ENCODE peak calls at places on chromosomes 12 and 14, in nine cellular contexts. K is Karpas-422, S is left ventricle myocardium inferior, H is NCI-H1105 treated with DMSO at 0.1 percent for 48 hours, Q is NCI-H524 treated with DMSO at 0.1 percent for 48 hours, I is epithelial cell of esophagus, Z is brain microvascular endothelial cell, E is LHCN-M2, W is amniotic stem cell. F is an unnamed sample.

GRCh38 chr12:123952037-123952436 is 20.6 kb downstream of the CCDC92 start:
- DNase-seq in K (no peak), S (no peak), H (no peak), Q (no peak), I (no peak), Z (no peak), E (no peak), W (no peak), F (no peak)

GRCh38 chr14:29354446-29354845 is 573.2 kb downstream of the PRKD1 start:
- DNase-seq in K (no peak), S (no peak), H (no peak), Q (no peak), I (no peak), Z (no peak), E (no peak), W (no peak), F (no peak)

GRCh38 chr14:102508774-102509743 is 517 bp downstream of the ANKRD9 start:
- DNase-seq in K (no peak), S (peak; percentile 75), H (no peak), Q (no peak), I (peak; percentile 40), Z (no peak), E (peak; percentile 28), W (no peak), F (no peak)

GRCh38 chr14:94157195-94157594 is 16.9 kb upstream of the PPP4R4 start:
- DNase-seq in K (no peak), S (no peak), H (peak; percentile 6), Q (no peak), I (no peak), Z (no peak), E (no peak), W (no peak), F (no peak)

GRCh38 chr14:91511014-91511466 is 930 bp upstream of the PPP4R3A start:
- DNase-seq in K (peak; percentile 64), S (no peak), H (peak; percentile 45), Q (no peak), I (no peak), Z (no peak), E (no peak), W (no peak), F (peak; percentile 58)

GRCh38 chr12:115466076-115466475 is 782.1 kb upstream of the TBX3 start:
- DNase-seq in K (no peak), S (no peak), H (no peak), Q (no peak), I (no peak), Z (no peak), E (no peak), W (no peak), F (no peak)

GRCh38 chr14:37122919-37123639 is 49.3 kb downstream of the SLC25A21 start:
- DNase-seq in K (no peak), S (no peak), H (no peak), Q (no peak), I (peak; percentile 38), Z (no peak), E (no peak), W (no peak), F (no peak)

GRCh38 chr12:57726151-57726883 is 12.2 kb downstream of the AGAP2 start:
- DNase-seq in K (no peak), S (peak; percentile 73), H (peak; percentile 61), Q (peak; percentile 27), I (peak; percentile 82), Z (peak; percentile 79), E (peak; percentile 85), W (peak; percentile 33), F (no peak)

GRCh38 chr12:107223816-107224215 is 130.5 kb upstream of the CRY1 start:
- DNase-seq in K (no peak), S (no peak), H (no peak), Q (peak; percentile 88), I (no peak), Z (no peak), E (peak; percentile 4), W (no peak), F (no peak)